ENCODE peak calls at places on chromosomes 3 and 15, in ten cellular contexts. G, U, D, Q, S, J, C, Y, B and A are unnamed samples.

GRCh38 chr15:25066708-25067107 is 111.9 kb downstream of the SNRPN start:
- DNase-seq in B (no peak), G (no peak), Y (no peak), J (no peak), C (no peak), S (no peak), D (no peak), U (no peak), Q (no peak), A (no peak)

GRCh38 chr3:173410836-173411235 is 13.3 kb downstream of the NLGN1 start:
- DNase-seq in J (no peak), S (no peak), D (no peak), C (no peak), U (no peak), G (no peak), Q (no peak), Y (no peak), B (no peak), A (no peak)

GRCh38 chr3:61637088-61638051 is 76.0 kb downstream of the PTPRG start:
- DNase-seq in S (no peak), U (peak), Y (peak), B (peak), J (peak), D (no peak), C (no peak), Q (no peak), G (peak), A (no peak)

GRCh38 chr3:169879013-169879412 is 9.3 kb upstream of the LRRC31 start:
- DNase-seq in S (no peak), J (no peak), U (peak), C (no peak), Q (no peak), D (no peak), Y (no peak), G (no peak), B (no peak), A (no peak)

GRCh38 chr15:70526974-70527325 is 236.4 kb downstream of the UACA start:
- DNase-seq in U (no peak), G (no peak), Y (no peak), J (no peak), B (no peak), Q (no peak), D (no peak), C (no peak), S (no peak), A (no peak)

GRCh38 chr3:13025778-13026518 is 47.3 kb downstream of the IQSEC1 start:
- DNase-seq in S (no peak), Q (no peak), J (no peak), G (no peak), U (no peak), D (no peak), C (no peak), Y (no peak), B (no peak), A (no peak)

GRCh38 chr3:107690522-107691138 is 167.9 kb downstream of the BBX start:
- DNase-seq in Y (no peak), Q (peak), J (no peak), G (peak), D (peak), B (peak), C (no peak), S (peak), U (peak), A (peak)

GRCh38 chr3:160006282-160007163 is 17.9 kb downstream of the IL12A start:
- DNase-seq in G (peak), C (peak), D (peak), J (peak), B (peak), Q (peak), S (peak), Y (peak), U (peak), A (peak)

GRCh38 chr3:53256704-53257055 is 858 bp upstream of the TKT start:
- DNase-seq in U (no peak), C (no peak), S (no peak), G (no peak), D (no peak), B (no peak), Y (no peak), J (no peak), Q (no peak), A (no peak)

GRCh38 chr3:127792664-127793292 is 29.5 kb downstream of the MGLL start:
- DNase-seq in G (peak), U (peak), C (peak), Y (peak), Q (peak), S (no peak), J (peak), B (no peak), D (peak), A (peak)

GRCh38 chr3:188421151-188421821 is 267.3 kb downstream of the LPP start:
- DNase-seq in C (no peak), G (peak), J (no peak), Q (peak), B (no peak), U (peak), Y (no peak), D (peak), S (no peak), A (peak)

GRCh38 chr3:23590874-23591273 is 214.9 kb upstream of the UBE2E1 start:
- DNase-seq in S (peak), Q (no peak), D (no peak), J (no peak), C (no peak), G (no peak), U (no peak), B (no peak), Y (no peak), A (no peak)

DNA sequence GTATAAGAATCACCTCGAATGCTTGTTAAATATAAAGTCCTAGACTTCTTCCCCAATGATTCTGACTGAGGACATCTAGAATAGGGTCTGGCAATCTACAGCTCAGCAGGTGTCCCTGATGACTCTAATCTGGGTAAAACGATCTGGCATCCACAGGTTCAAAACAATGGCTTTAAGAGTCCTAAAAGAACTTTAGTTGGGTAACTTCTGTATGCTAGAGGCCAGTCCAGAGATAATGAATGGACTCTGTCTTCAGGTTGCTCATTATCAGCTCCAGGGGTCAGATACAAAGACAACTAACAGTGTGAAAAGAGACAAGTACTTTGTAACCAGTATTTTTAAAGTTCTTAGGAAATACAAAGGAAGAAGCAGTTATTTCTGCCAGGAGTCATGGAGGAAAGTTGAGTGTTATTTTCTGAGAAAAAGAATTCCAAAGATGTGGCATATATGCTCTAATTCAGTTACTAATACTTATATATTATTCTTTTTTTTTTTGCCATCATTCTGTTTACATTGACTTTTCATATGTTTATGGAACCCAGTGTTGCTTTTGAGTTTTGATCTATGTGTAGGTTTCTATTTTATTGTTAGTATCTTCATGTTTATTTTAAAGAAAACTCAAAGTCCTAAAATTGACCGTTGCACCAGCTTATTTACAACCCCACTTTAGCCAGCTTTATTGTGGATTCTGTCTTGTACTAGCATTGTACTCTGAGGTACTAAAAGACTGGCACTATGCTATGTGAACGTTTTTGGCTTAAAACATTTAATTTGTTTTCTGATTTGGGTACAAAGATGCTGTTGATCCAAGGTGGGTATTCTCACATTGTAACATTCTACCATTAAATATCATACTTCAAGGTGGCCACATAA is 3.1 kb upstream of the GPR15 start:
- DNase-seq in Y (no peak), B (no peak), Q (no peak), G (no peak), U (no peak), J (no peak), S (no peak), C (no peak), D (no peak), A (no peak)
- H3K4me3 ChIP-seq in Y (no peak), B (no peak), Q (no peak), G (no peak), U (no peak), J (no peak), S (no peak), C (no peak), D (no peak), A (no peak)

DNA sequence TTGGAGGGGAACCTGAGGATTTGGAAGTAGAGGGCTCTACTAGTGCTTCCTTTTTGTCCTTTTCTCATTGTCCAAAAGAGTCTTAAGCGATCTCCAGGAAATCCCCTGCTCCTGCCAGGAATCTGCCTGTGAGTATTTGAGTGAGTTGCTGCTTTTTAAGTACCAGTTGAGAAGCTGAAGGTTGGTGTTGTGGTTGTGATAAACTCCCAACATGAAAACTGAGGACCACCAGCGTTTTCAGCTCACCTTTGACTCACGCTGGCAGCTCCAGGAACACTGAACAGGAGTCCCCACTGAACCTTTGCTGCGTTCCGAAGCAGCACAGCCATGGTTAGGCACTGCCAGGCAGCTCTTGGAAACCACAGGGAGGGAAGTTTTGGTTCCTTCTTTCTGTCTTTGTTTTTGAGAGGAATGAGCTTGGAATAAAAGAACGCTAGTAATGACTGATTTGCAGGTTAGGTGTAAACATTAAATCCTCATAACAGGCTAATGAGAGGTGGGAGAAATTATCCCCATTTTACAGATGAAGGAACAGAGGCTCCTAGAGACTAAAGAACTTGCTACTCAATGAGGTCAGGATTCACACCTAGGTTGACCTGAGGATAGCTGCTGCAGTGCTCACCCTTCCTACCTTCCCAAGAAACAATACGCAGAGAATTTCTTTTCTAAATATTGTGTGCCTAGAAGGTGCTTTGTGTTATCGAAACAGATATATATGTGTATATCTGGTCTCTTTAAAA is 106.1 kb downstream of the IGF1R start:
- DNase-seq in D (peak), U (peak), J (no peak), S (no peak), Q (no peak), Y (no peak), B (no peak), G (peak), C (no peak), A (no peak)
- H3K4me3 ChIP-seq in D (peak), U (peak), J (peak), S (no peak), Q (peak), Y (no peak), B (no peak), G (peak), C (peak), A (no peak)

GRCh38 chr15:52802110-52802509 is 12.0 kb upstream of the ONECUT1 start:
- DNase-seq in Y (no peak), U (no peak), J (no peak), G (no peak), S (no peak), B (no peak), C (no peak), Q (no peak), D (no peak), A (no peak)

GRCh38 chr15:52805351-52806283 is 15.5 kb upstream of the ONECUT1 start:
- DNase-seq in B (no peak), G (no peak), Y (no peak), S (no peak), Q (no peak), J (no peak), C (no peak), D (no peak), U (peak), A (no peak)

GRCh38 chr15:52801748-52802085 is 11.6 kb upstream of the ONECUT1 start:
- DNase-seq in Y (no peak), D (no peak), U (no peak), J (no peak), C (no peak), B (no peak), S (no peak), G (no peak), Q (no peak), A (no peak)

GRCh38 chr15:52804526-52805081 is 14.5 kb upstream of the ONECUT1 start:
- DNase-seq in Y (no peak), S (no peak), B (no peak), U (peak), J (no peak), D (no peak), Q (no peak), C (no peak), G (no peak), A (no peak)

GRCh38 chr15:52803543-52804306 is 13.6 kb upstream of the ONECUT1 start:
- DNase-seq in Y (no peak), S (no peak), Q (no peak), C (no peak), D (no peak), G (no peak), B (peak), U (no peak), J (no peak), A (no peak)
- H3K4me3 ChIP-seq in Y (no peak), S (peak), Q (no peak), C (peak), D (no peak), G (no peak), B (peak), U (no peak), J (no peak), A (no peak)

GRCh38 chr3:49868951-49869454 is 703 bp downstream of the CAMKV start:
- DNase-seq in Q (no peak), Y (no peak), J (no peak), C (no peak), G (no peak), U (no peak), D (no peak), B (no peak), S (no peak), A (no peak)
- H3K4me3 ChIP-seq in Q (no peak), Y (no peak), J (peak), C (peak), G (no peak), U (no peak), D (no peak), B (peak), S (peak), A (no peak)

GRCh38 chr3:57130426-57131209 is 34.5 kb downstream of the IL17RD start:
- DNase-seq in S (peak), D (peak), C (no peak), J (no peak), Q (no peak), Y (peak), G (peak), B (no peak), U (no peak), A (no peak)

GRCh38 chr3:57135964-57136363 is 29.2 kb downstream of the IL17RD start:
- DNase-seq in B (no peak), C (no peak), D (no peak), G (no peak), U (no peak), J (no peak), S (no peak), Y (no peak), Q (no peak), A (no peak)

GRCh38 chr3:57128863-57129602 is 36.1 kb downstream of the IL17RD start:
- DNase-seq in C (no peak), J (no peak), G (no peak), S (no peak), D (peak), Q (no peak), B (no peak), U (peak), Y (no peak), A (no peak)

GRCh38 chr3:57127849-57128566 is 37.1 kb downstream of the IL17RD start:
- DNase-seq in Y (no peak), S (no peak), J (no peak), Q (no peak), U (peak), D (peak), C (no peak), G (peak), B (no peak), A (no peak)

DNA sequence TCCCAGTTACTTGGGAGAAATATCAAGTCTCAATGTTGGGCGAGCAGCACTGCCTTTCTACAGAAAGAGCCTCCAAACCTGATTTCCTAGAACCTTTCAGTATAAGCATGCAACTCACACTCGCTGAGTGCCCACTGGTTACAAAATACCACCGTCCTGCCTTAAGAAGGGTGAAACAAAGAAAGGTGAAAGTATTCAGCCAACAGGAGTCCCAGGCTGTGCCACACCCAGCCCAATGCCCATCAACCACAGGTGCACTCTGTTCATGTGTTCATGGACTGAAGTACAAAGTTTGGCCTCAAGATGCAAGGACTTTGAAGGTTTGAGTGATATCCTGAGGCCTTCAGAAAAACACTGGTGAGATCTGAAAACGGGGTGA is 34.0 kb downstream of the IL17RD start:
- DNase-seq in J (no peak), U (no peak), D (no peak), Q (no peak), G (no peak), Y (no peak), C (no peak), S (no peak), B (no peak), A (no peak)
- H3K4me3 ChIP-seq in J (no peak), U (no peak), D (no peak), Q (no peak), G (no peak), Y (no peak), C (no peak), S (no peak), B (no peak), A (no peak)

GRCh38 chr3:128994581-128995161 is 795 bp upstream of the CFAP92 start:
- DNase-seq in U (no peak), G (no peak), D (no peak), C (no peak), S (no peak), Q (no peak), J (no peak), Y (no peak), B (no peak), A (no peak)
- H3K4me3 ChIP-seq in U (no peak), G (no peak), D (no peak), C (peak), S (peak), Q (peak), J (no peak), Y (no peak), B (peak), A (no peak)

DNA sequence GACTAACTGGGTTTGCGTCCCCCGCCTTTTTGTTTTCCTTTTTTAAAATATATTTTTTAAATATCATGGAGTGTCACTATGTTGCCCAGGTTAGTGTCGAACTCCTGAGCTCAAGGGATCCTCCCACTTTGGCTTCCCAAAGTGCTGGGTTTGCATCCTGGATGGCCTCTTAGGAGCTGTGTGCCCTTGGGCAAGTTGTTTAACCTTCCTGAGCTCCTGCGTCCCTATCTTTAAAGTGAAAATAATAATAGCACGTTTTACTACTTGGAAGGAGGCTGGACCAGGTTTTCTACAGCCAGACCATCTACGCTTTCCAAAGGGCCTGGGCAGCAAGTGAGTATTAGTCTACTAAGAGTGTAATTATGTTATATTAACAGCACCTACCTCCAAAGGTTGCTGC is 44.2 kb upstream of the RNU6-1 start:
- DNase-seq in G (no peak), S (no peak), Q (no peak), J (no peak), C (no peak), B (no peak), D (peak), U (no peak), Y (no peak), A (no peak)
- H3K4me3 ChIP-seq in G (no peak), S (no peak), Q (peak), J (peak), C (peak), B (no peak), D (no peak), U (peak), Y (no peak), A (no peak)

DNA sequence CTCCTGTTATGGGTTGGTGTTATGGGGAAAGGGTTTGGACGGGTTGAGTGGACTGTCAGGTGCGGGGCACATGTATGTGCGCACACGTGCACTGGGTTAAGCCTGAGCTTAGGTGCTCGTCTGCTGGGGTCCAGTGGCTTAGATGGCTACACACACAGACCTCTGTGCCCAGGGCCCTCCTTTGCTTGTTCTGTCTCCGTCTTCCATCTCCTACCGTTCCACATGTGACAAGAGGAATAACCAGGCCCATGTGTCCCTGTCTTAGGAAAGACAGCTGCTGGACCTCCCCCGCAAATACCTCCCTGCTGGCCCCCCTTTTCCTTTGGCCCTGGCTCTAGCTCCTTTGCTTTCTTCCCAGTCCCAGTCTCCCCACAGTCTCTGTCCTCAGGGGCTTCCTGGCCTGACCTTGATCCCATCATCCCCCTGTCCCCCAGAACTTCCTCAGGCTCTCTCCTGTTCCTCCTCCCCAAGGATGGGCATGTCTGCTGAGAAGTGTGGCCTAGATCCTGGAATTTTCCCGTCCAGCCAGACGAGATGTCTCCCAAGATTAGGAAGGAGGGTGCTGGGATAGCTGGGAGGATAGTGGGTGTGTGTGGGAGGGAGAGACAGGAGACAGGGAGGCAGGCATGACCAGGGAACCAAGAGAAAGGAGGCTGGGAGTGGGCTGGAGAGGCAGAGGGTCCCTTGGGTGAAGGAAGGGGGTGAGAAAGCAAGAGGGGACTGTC is 805 bp upstream of the THPO start:
- DNase-seq in D (no peak), J (no peak), Q (no peak), B (no peak), S (no peak), C (no peak), U (no peak), Y (no peak), G (no peak), A (no peak)
- H3K4me3 ChIP-seq in D (no peak), J (peak), Q (no peak), B (no peak), S (no peak), C (no peak), U (no peak), Y (no peak), G (no peak), A (no peak)